ENCODE peak calls at places on chromosome X, in ten cellular contexts. A is non-pigmented ciliary epithelial cell; U is stimulated activated CD8-positive, alpha-beta memory T cell treated with anti-CD3 and anti-CD28 coated beads, Interleukin-4, amount 100 ng/mL, for 24 hours; C is globus pallidus; S is pons; J is iris pigment epithelial cell; F is T-helper 17 cell; Q is kidney; M is cardiac muscle cell; O is mesendoderm. N is an unnamed sample.
A peak's percentile ranks its signal among the peaks of the same experiment; 100 is the strongest.

GRCh38 chrX:151796576-151796975 is 62.0 kb downstream of the CNGA2 start:
- DNase-seq in A (no peak), U (no peak), C (no peak), S (no peak), J (no peak), F (no peak), Q (no peak), M (no peak), O (no peak), N (no peak)

GRCh38 chrX:68307767-68308166 is 125.5 kb downstream of the OPHN1 start:
- DNase-seq in A (peak; percentile 50), U (no peak), C (no peak), S (no peak), J (peak; percentile 80), F (no peak), Q (no peak), M (no peak), O (no peak), N (no peak)

GRCh38 chrX:85998954-85999353 is 48.4 kb downstream of the CHM start:
- DNase-seq in A (no peak), U (no peak), C (no peak), S (no peak), J (no peak), F (no peak), Q (no peak), M (no peak), O (no peak), N (no peak)

GRCh38 chrX:136781180-136781797 is 557 bp upstream of the ARHGEF6 start:
- DNase-seq in A (no peak), U (no peak), C (no peak), S (peak; percentile 21), J (no peak), F (no peak), Q (no peak), M (no peak), O (no peak), N (peak; percentile 8)

GRCh38 chrX:81377329-81377728 is 175.4 kb downstream of the SH3BGRL start:
- DNase-seq in A (no peak), U (no peak), C (no peak), S (peak; percentile 24), J (peak; percentile 28), F (no peak), Q (no peak), M (peak; percentile 17), O (peak; percentile 18), N (peak; percentile 27)

GRCh38 chrX:12526296-12526695 is 264.9 kb upstream of the PRPS2 start:
- DNase-seq in A (no peak), U (no peak), C (no peak), S (no peak), J (no peak), F (no peak), Q (no peak), M (no peak), O (peak; percentile 18), N (no peak)

GRCh38 chrX:133190877-133191738 is 27.0 kb downstream of the TFDP3 start:
- DNase-seq in A (no peak), U (no peak), C (no peak), S (no peak), J (no peak), F (no peak), Q (no peak), M (peak; percentile 24), O (peak; percentile 9), N (no peak)

GRCh38 chrX:11888421-11888820 is 130.4 kb downstream of the MSL3 start:
- DNase-seq in A (no peak), U (no peak), C (no peak), S (no peak), J (peak; percentile 17), F (no peak), Q (no peak), M (no peak), O (no peak), N (no peak)

GRCh38 chrX:50402886-50403285 is 67.7 kb downstream of the DGKK start:
- DNase-seq in A (no peak), U (no peak), C (no peak), S (no peak), J (no peak), F (no peak), Q (no peak), M (no peak), O (no peak), N (no peak)

GRCh38 chrX:150522494-150522893 is 45.9 kb upstream of the MTM1 start:
- DNase-seq in A (no peak), U (no peak), C (no peak), S (no peak), J (no peak), F (no peak), Q (no peak), M (no peak), O (no peak), N (no peak)

GRCh38 chrX:74251006-74251930 is 52.7 kb upstream of the ZCCHC13 start:
- DNase-seq in A (no peak), U (no peak), C (peak; percentile 9), S (peak; percentile 6), J (peak; percentile 83), F (no peak), Q (no peak), M (no peak), O (peak; percentile 53), N (peak; percentile 16)

GRCh38 chrX:37905436-37906147 is 58.2 kb upstream of the DYNLT3 start:
- DNase-seq in A (no peak), U (peak; percentile 3), C (no peak), S (no peak), J (peak; percentile 26), F (peak; percentile 3), Q (peak; percentile 64), M (peak; percentile 45), O (peak; percentile 91), N (no peak)

GRCh38 chrX:113828470-113828869 is 755.4 kb upstream of the HTR2C start:
- DNase-seq in A (no peak), U (no peak), C (no peak), S (no peak), J (no peak), F (no peak), Q (no peak), M (no peak), O (no peak), N (no peak)

GRCh38 chrX:119734897-119735339 is 23.5 kb upstream of the SOWAHD start:
- DNase-seq in A (no peak), U (no peak), C (peak; percentile 37), S (peak; percentile 59), J (no peak), F (no peak), Q (peak; percentile 82), M (no peak), O (no peak), N (no peak)

GRCh38 chrX:67892391-67892790 is 348.6 kb downstream of the AR start:
- DNase-seq in A (no peak), U (no peak), C (no peak), S (no peak), J (no peak), F (no peak), Q (no peak), M (no peak), O (no peak), N (peak; percentile 12)

GRCh38 chrX:63186137-63186536 is 165.0 kb downstream of the SPIN4 start:
- DNase-seq in A (no peak), U (no peak), C (no peak), S (no peak), J (no peak), F (no peak), Q (no peak), M (no peak), O (peak; percentile 1), N (no peak)

GRCh38 chrX:131271274-131271673 is 17.8 kb downstream of the IGSF1 start:
- DNase-seq in A (no peak), U (no peak), C (no peak), S (no peak), J (no peak), F (no peak), Q (no peak), M (no peak), O (peak; percentile 42), N (no peak)

GRCh38 chrX:131046596-131046995 is 11.6 kb upstream of the ARHGAP36 start:
- DNase-seq in A (no peak), U (no peak), C (no peak), S (no peak), J (no peak), F (no peak), Q (no peak), M (no peak), O (no peak), N (no peak)

GRCh38 chrX:46152756-46153155 is 392.5 kb downstream of the ZNF674 start:
- DNase-seq in A (no peak), U (no peak), C (no peak), S (no peak), J (no peak), F (no peak), Q (no peak), M (no peak), O (no peak), N (no peak)

GRCh38 chrX:16826207-16826606 is 39.9 kb downstream of the TXLNG start:
- DNase-seq in A (no peak), U (no peak), C (peak; percentile 49), S (peak; percentile 57), J (peak; percentile 78), F (no peak), Q (no peak), M (peak; percentile 55), O (peak; percentile 47), N (peak; percentile 70)

GRCh38 chrX:32087663-32088062 is 1015.8 kb upstream of the FTHL17 start:
- DNase-seq in A (no peak), U (no peak), C (no peak), S (no peak), J (no peak), F (no peak), Q (no peak), M (no peak), O (no peak), N (no peak)

GRCh38 chrX:9369802-9370291 is 95.0 kb upstream of the TBL1X start:
- DNase-seq in A (no peak), U (no peak), C (no peak), S (no peak), J (no peak), F (no peak), Q (no peak), M (no peak), O (no peak), N (no peak)

GRCh38 chrX:19799319-19800182 is 87.8 kb downstream of the SH3KBP1 start:
- DNase-seq in A (no peak), U (no peak), C (no peak), S (no peak), J (peak; percentile 59), F (no peak), Q (no peak), M (no peak), O (no peak), N (peak; percentile 57)

GRCh38 chrX:106931831-106932491 is 11.8 kb downstream of the CLDN2 start:
- DNase-seq in A (no peak), U (no peak), C (no peak), S (no peak), J (peak; percentile 57), F (no peak), Q (no peak), M (peak; percentile 39), O (no peak), N (no peak)

GRCh38 chrX:69991685-69992084 is 58.1 kb downstream of the AWAT2 start:
- DNase-seq in A (no peak), U (no peak), C (no peak), S (no peak), J (no peak), F (no peak), Q (no peak), M (no peak), O (no peak), N (no peak)

GRCh38 chrX:1601768-1602085 is 10.3 kb downstream of the AKAP17A start:
- DNase-seq in A (no peak), U (no peak), C (no peak), S (no peak), J (no peak), F (no peak), Q (peak; percentile 29), M (no peak), O (no peak), N (no peak)

GRCh38 chrX:63349307-63349706 is 1.8 kb downstream of the SPIN4 start:
- DNase-seq in A (no peak), U (no peak), C (peak; percentile 30), S (peak; percentile 43), J (no peak), F (no peak), Q (no peak), M (peak; percentile 4), O (peak; percentile 44), N (peak; percentile 29)

GRCh38 chrX:72094894-72095293 is 36.8 kb downstream of the RTL5 start:
- DNase-seq in A (no peak), U (peak; percentile 38), C (no peak), S (no peak), J (peak; percentile 22), F (peak; percentile 59), Q (no peak), M (peak; percentile 82), O (peak; percentile 94), N (peak; percentile 86)

N was measured in lung microvascular endothelial cell.